ENCODE peak calls at places on chromosomes 4 and X, in ten cellular contexts. I, W, V, U, L, Q, C, O, K and H are unnamed samples.

GRCh38 chr4:145619639-145619996 is 433 bp downstream of the MMAA start:
- DNase-seq in I (no peak), W (peak; percentile 24), V (peak; percentile 77), U (peak; percentile 62), L (no peak), Q (no peak), C (peak; percentile 60), O (peak; percentile 53), K (no peak), H (peak; percentile 37)

GRCh38 chr4:119138046-119138445 is 2.4 kb downstream of the MYOZ2 start:
- DNase-seq in I (no peak), W (no peak), V (no peak), U (peak; percentile 55), L (no peak), Q (no peak), C (no peak), O (peak; percentile 69), K (no peak), H (no peak)

GRCh38 chr4:152176627-152177214 is 359.2 kb downstream of the FBXW7 start:
- DNase-seq in I (no peak), W (no peak), V (no peak), U (no peak), L (no peak), Q (no peak), C (no peak), O (no peak), K (no peak), H (no peak)

GRCh38 chr4:183550345-183551080 is 45.7 kb downstream of the ING2 start:
- DNase-seq in I (no peak), W (no peak), V (no peak), U (no peak), L (no peak), Q (no peak), C (no peak), O (no peak), K (no peak), H (no peak)

GRCh38 chrX:130030826-130031225 is 48.4 kb downstream of the BCORL1 start:
- DNase-seq in I (no peak), W (no peak), V (no peak), U (no peak), L (no peak), Q (no peak), C (no peak), O (no peak), K (no peak), H (no peak)

GRCh38 chr4:75327804-75328512 is 186.2 kb downstream of the RCHY1 start:
- DNase-seq in I (no peak), W (no peak), V (no peak), U (no peak), L (no peak), Q (no peak), C (no peak), O (peak; percentile 3), K (no peak), H (no peak)

GRCh38 chr4:53508446-53508845 is 82.8 kb downstream of the LNX1 start:
- DNase-seq in I (peak; percentile 71), W (no peak), V (no peak), U (peak; percentile 87), L (no peak), Q (no peak), C (no peak), O (peak; percentile 80), K (no peak), H (no peak)

GRCh38 chrX:101390664-101391525 is at the start of gene RPL36A:
- DNase-seq in I (peak; percentile 49), W (peak; percentile 68), V (peak; percentile 89), U (peak; percentile 90), L (peak; percentile 73), Q (peak; percentile 91), C (peak; percentile 91), O (peak; percentile 92), K (peak; percentile 18), H (peak; percentile 62)

GRCh38 chr4:185259719-185260118 is 50.3 kb downstream of the SNX25 start:
- DNase-seq in I (no peak), W (no peak), V (no peak), U (no peak), L (no peak), Q (no peak), C (no peak), O (no peak), K (no peak), H (no peak)

GRCh38 chr4:23241408-23241807 is 548.7 kb downstream of the GBA3 start:
- DNase-seq in I (no peak), W (no peak), V (no peak), U (no peak), L (no peak), Q (no peak), C (no peak), O (no peak), K (no peak), H (no peak)

GRCh38 chr4:153634737-153635353 is 49.2 kb upstream of the TLR2 start:
- DNase-seq in I (no peak), W (no peak), V (no peak), U (peak; percentile 17), L (peak; percentile 9), Q (no peak), C (no peak), O (peak; percentile 58), K (no peak), H (peak; percentile 19)

GRCh38 chrX:4844376-4844775 is 1130.9 kb upstream of the PRKX start:
- DNase-seq in I (no peak), W (no peak), V (peak; percentile 27), U (no peak), L (no peak), Q (no peak), C (no peak), O (no peak), K (no peak), H (no peak)

GRCh38 chr4:110865611-110866254 is 242.9 kb upstream of the PITX2 start:
- DNase-seq in I (peak; percentile 59), W (no peak), V (no peak), U (peak; percentile 92), L (no peak), Q (no peak), C (no peak), O (peak; percentile 49), K (no peak), H (no peak)

GRCh38 chrX:140762061-140762460 is 52.5 kb downstream of the LINC00632 start:
- DNase-seq in I (no peak), W (no peak), V (peak; percentile 38), U (peak; percentile 64), L (no peak), Q (peak; percentile 45), C (no peak), O (peak; percentile 78), K (peak; percentile 0), H (no peak)

GRCh38 chrX:153582896-153583295 is 16.0 kb downstream of the CCNQ start:
- DNase-seq in I (no peak), W (peak; percentile 53), V (peak; percentile 31), U (peak; percentile 17), L (peak; percentile 64), Q (no peak), C (peak; percentile 50), O (peak; percentile 39), K (no peak), H (peak; percentile 56)

GRCh38 chr4:70601422-70602039 is 9.5 kb downstream of the AMBN start:
- DNase-seq in I (peak; percentile 26), W (peak; percentile 53), V (peak; percentile 53), U (peak; percentile 59), L (peak; percentile 53), Q (peak; percentile 85), C (no peak), O (peak; percentile 61), K (no peak), H (peak; percentile 78)

GRCh38 chrX:19870710-19871490 is 16.5 kb downstream of the SH3KBP1 start:
- DNase-seq in I (no peak), W (no peak), V (no peak), U (no peak), L (no peak), Q (no peak), C (no peak), O (no peak), K (no peak), H (no peak)

GRCh38 chr4:184801781-184802180 is 24.0 kb downstream of the ACSL1 start:
- DNase-seq in I (no peak), W (no peak), V (no peak), U (peak; percentile 84), L (no peak), Q (no peak), C (no peak), O (no peak), K (no peak), H (no peak)

GRCh38 chr4:54586343-54586953 is 71.3 kb upstream of the KIT start:
- DNase-seq in I (peak; percentile 46), W (no peak), V (no peak), U (peak; percentile 17), L (no peak), Q (no peak), C (no peak), O (peak; percentile 8), K (no peak), H (no peak)

GRCh38 chr4:96787766-96788165 is 947.9 kb downstream of the PDHA2 start:
- DNase-seq in I (no peak), W (no peak), V (no peak), U (no peak), L (no peak), Q (no peak), C (no peak), O (no peak), K (no peak), H (no peak)

GRCh38 chr4:39083164-39083563 is 21.1 kb downstream of the KLHL5 start:
- DNase-seq in I (no peak), W (no peak), V (no peak), U (peak; percentile 74), L (no peak), Q (no peak), C (no peak), O (peak; percentile 71), K (no peak), H (no peak)

GRCh38 chrX:44889824-44890223 is 16.8 kb downstream of the KDM6A start:
- DNase-seq in I (no peak), W (no peak), V (no peak), U (no peak), L (no peak), Q (no peak), C (no peak), O (no peak), K (no peak), H (no peak)

GRCh38 chr4:41304221-41304620 is 47.5 kb downstream of the UCHL1 start:
- DNase-seq in I (no peak), W (no peak), V (peak; percentile 30), U (no peak), L (no peak), Q (no peak), C (peak; percentile 72), O (no peak), K (no peak), H (no peak)

GRCh38 chrX:1026263-1027015 is 186.0 kb downstream of the CRLF2 start:
- DNase-seq in I (no peak), W (no peak), V (no peak), U (no peak), L (peak; percentile 14), Q (no peak), C (no peak), O (no peak), K (no peak), H (no peak)

GRCh38 chrX:126552313-126553022 is at the start of gene DCAF12L1:
- DNase-seq in I (no peak), W (no peak), V (peak; percentile 30), U (no peak), L (no peak), Q (peak; percentile 75), C (no peak), O (no peak), K (no peak), H (no peak)

GRCh38 chr4:10093801-10094552 is 22.6 kb downstream of the WDR1 start:
- DNase-seq in I (peak; percentile 62), W (no peak), V (no peak), U (peak; percentile 98), L (peak; percentile 28), Q (no peak), C (peak; percentile 71), O (peak; percentile 97), K (no peak), H (no peak)

GRCh38 chr4:92529510-92529909 is 225.7 kb downstream of the GRID2 start:
- DNase-seq in I (no peak), W (no peak), V (no peak), U (no peak), L (no peak), Q (no peak), C (no peak), O (no peak), K (no peak), H (no peak)

GRCh38 chrX:103783971-103784370 is 7.3 kb downstream of the PLP1 start:
- DNase-seq in I (no peak), W (no peak), V (no peak), U (no peak), L (no peak), Q (no peak), C (no peak), O (peak; percentile 24), K (no peak), H (no peak)